ENCODE peak calls at places on chromosomes 4 and X, in five cellular contexts. One of them, this sample, is unnamed.

GRCh38 chr4:141350122-141350904 is 129.6 kb downstream of the ZNF330 start:
- DNase-seq in fibroblast of the aortic adventitia: peak
- DNase-seq in Calu3: peak
- DNase-seq in endothelial cell: no peak
- DNase-seq in adrenal gland: no peak
- DNase-seq in this sample: no peak

GRCh38 chr4:183399616-183400015 is 44.8 kb upstream of the CDKN2AIP start:
- DNase-seq in fibroblast of the aortic adventitia: no peak
- DNase-seq in Calu3: no peak
- DNase-seq in endothelial cell: no peak
- DNase-seq in adrenal gland: no peak
- DNase-seq in this sample: no peak

GRCh38 chrX:1224954-1225353 is 12.5 kb upstream of the CRLF2 start:
- DNase-seq in fibroblast of the aortic adventitia: no peak
- DNase-seq in Calu3: no peak
- DNase-seq in endothelial cell: no peak
- DNase-seq in adrenal gland: no peak
- DNase-seq in this sample: no peak

GRCh38 chr4:40055873-40056721 is 553 bp upstream of the N4BP2 start:
- DNase-seq in fibroblast of the aortic adventitia: peak
- DNase-seq in Calu3: peak
- DNase-seq in endothelial cell: peak
- DNase-seq in adrenal gland: peak
- DNase-seq in this sample: peak

GRCh38 chr4:108385076-108385475 is 216.3 kb upstream of the LEF1 start:
- DNase-seq in fibroblast of the aortic adventitia: no peak
- DNase-seq in Calu3: no peak
- DNase-seq in endothelial cell: no peak
- DNase-seq in adrenal gland: no peak
- DNase-seq in this sample: no peak

GRCh38 chr4:153466637-153467153 is 535 bp downstream of the TMEM131L start:
- DNase-seq in fibroblast of the aortic adventitia: no peak
- DNase-seq in Calu3: no peak
- DNase-seq in endothelial cell: no peak
- DNase-seq in adrenal gland: no peak
- DNase-seq in this sample: no peak

GRCh38 chr4:176805155-176805554 is 12.4 kb upstream of the VEGFC start:
- DNase-seq in fibroblast of the aortic adventitia: peak
- DNase-seq in Calu3: no peak
- DNase-seq in endothelial cell: no peak
- DNase-seq in adrenal gland: no peak
- DNase-seq in this sample: no peak

GRCh38 chr4:118177121-118177520 is 142.8 kb downstream of the NDST3 start:
- DNase-seq in fibroblast of the aortic adventitia: no peak
- DNase-seq in Calu3: no peak
- DNase-seq in endothelial cell: no peak
- DNase-seq in adrenal gland: no peak
- DNase-seq in this sample: no peak

GRCh38 chrX:54530358-54530900 is 410 bp downstream of the GNL3L start:
- DNase-seq in fibroblast of the aortic adventitia: no peak
- DNase-seq in Calu3: no peak
- DNase-seq in endothelial cell: no peak
- DNase-seq in adrenal gland: no peak
- DNase-seq in this sample: peak

GRCh38 chrX:79592259-79592658 is 225.1 kb upstream of the ITM2A start:
- DNase-seq in fibroblast of the aortic adventitia: no peak
- DNase-seq in Calu3: no peak
- DNase-seq in endothelial cell: no peak
- DNase-seq in adrenal gland: no peak
- DNase-seq in this sample: no peak

GRCh38 chrX:155215443-155216178 is 649 bp upstream of the VBP1 start:
- DNase-seq in fibroblast of the aortic adventitia: no peak
- DNase-seq in Calu3: no peak
- DNase-seq in endothelial cell: no peak
- DNase-seq in adrenal gland: no peak
- DNase-seq in this sample: no peak

DNA sequence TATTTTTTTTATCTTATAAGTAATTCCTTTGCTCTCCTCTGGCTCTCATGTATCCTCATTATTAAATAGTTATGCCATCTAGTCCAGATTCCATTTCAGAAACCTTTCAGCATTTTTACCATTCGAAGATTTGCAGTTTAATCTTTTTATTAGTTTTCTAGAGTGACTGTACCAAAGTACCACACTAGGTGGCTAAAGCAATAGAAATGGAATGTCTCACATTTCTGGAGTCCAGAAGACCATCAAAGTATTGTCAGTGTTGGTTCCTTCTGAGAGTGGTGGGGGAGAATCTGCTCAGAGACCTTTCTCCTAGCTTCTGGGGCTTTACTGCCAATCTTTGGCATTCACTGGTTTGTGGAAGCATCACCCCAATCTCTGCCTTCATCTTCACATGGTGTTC is 3.7 kb upstream of the PNMA3 start:
- DNase-seq in fibroblast of the aortic adventitia: no peak
- DNase-seq in Calu3: no peak
- DNase-seq in endothelial cell: no peak
- DNase-seq in adrenal gland: no peak
- DNase-seq in this sample: no peak
- TF ChIP-seq CTCF in fibroblast of the aortic adventitia: peak
- TF ChIP-seq CTCF in Calu3: no peak
- TF ChIP-seq CTCF in endothelial cell: peak
- TF ChIP-seq CTCF in adrenal gland: no peak
- TF ChIP-seq CTCF in this sample: no peak

DNA sequence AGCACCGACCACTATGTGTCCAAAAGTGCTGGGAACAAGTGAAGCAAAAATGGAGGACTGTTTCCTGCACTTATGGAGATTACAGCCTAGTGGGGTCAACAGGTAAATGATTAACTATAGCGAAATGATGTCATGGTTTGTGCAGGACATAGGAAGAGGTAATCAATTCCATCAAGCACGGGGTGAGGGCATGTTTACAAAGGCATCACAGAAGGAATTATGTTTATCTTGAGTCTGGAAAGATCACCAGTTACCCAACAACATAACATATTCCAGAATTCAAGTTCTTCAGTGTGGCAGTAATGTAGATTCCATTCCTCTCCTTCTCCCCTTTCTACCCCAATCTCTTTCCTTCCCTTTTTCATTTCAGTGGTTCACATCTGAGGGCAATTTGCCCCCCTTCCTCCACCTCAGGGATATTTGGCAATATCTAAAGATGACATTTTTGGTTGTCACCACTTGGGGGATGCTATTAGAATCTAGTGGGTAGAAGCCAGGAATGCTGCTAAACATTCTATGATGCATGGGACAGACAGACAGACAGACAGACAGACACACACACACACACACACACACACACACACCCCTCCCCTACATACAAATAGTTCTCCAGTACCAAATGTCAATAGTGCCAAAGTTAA is 24.1 kb downstream of the FAM47E start:
- DNase-seq in fibroblast of the aortic adventitia: no peak
- DNase-seq in Calu3: no peak
- DNase-seq in endothelial cell: no peak
- DNase-seq in adrenal gland: no peak
- DNase-seq in this sample: no peak
- TF ChIP-seq CTCF in fibroblast of the aortic adventitia: no peak
- TF ChIP-seq CTCF in Calu3: no peak
- TF ChIP-seq CTCF in endothelial cell: no peak
- TF ChIP-seq CTCF in adrenal gland: no peak
- TF ChIP-seq CTCF in this sample: no peak

GRCh38 chrX:92231391-92231790 is 452.2 kb downstream of the PCDH11X start:
- DNase-seq in fibroblast of the aortic adventitia: no peak
- DNase-seq in Calu3: no peak
- DNase-seq in endothelial cell: no peak
- DNase-seq in adrenal gland: no peak
- DNase-seq in this sample: no peak

GRCh38 chrX:92230628-92231027 is 451.5 kb downstream of the PCDH11X start:
- DNase-seq in fibroblast of the aortic adventitia: no peak
- DNase-seq in Calu3: no peak
- DNase-seq in endothelial cell: no peak
- DNase-seq in adrenal gland: no peak
- DNase-seq in this sample: no peak

GRCh38 chrX:92232182-92232581 is 453.0 kb downstream of the PCDH11X start:
- DNase-seq in fibroblast of the aortic adventitia: no peak
- DNase-seq in Calu3: no peak
- DNase-seq in endothelial cell: peak
- DNase-seq in adrenal gland: no peak
- DNase-seq in this sample: no peak
- TF ChIP-seq CTCF in fibroblast of the aortic adventitia: peak
- TF ChIP-seq CTCF in Calu3: no peak
- TF ChIP-seq CTCF in endothelial cell: peak
- TF ChIP-seq CTCF in adrenal gland: no peak
- TF ChIP-seq CTCF in this sample: no peak

DNA sequence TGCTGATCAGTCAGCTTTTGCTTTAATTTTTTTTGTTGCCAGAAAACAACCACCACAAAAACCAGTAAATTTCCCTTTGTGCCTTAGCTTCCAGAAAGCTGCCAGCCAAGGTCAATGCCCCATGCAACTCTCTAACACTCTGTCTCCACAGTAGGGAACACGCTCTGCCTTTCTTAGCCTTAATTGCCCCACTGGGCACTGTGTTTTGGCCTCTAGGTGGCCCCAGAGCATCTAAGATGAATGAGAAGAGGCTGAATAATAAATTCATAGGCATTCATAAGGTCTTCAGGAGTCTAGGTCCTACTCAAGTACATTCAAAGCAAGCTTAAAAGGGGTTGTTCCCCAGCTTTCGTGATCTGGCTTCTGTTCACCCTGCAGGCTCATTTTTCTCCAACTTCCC is 57.7 kb upstream of the PASD1 start:
- DNase-seq in fibroblast of the aortic adventitia: peak
- DNase-seq in Calu3: peak
- DNase-seq in endothelial cell: peak
- DNase-seq in adrenal gland: peak
- DNase-seq in this sample: peak
- TF ChIP-seq CTCF in fibroblast of the aortic adventitia: peak
- TF ChIP-seq CTCF in Calu3: no peak
- TF ChIP-seq CTCF in endothelial cell: no peak
- TF ChIP-seq CTCF in adrenal gland: peak
- TF ChIP-seq CTCF in this sample: peak

DNA sequence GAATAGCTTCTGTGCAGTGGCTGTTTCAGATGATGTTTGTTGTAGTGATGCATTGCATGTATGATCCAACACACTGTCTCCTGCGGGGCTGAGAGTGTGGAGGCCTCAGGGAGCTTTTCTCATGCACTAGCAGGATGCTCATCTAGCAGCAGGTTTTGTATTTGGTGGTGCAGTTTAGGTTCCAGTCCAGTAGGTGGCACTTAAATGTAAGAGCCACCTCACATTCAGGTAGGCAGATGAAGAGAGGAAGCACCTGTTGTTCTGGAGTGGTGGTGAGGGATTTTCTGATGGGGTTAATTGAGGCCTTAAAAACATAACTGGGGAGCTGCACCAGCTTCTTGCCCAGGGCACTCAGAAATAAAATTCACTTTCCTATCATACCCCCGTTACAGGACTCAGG is 300.9 kb downstream of the SPIN4 start:
- DNase-seq in fibroblast of the aortic adventitia: no peak
- DNase-seq in Calu3: no peak
- DNase-seq in endothelial cell: no peak
- DNase-seq in adrenal gland: no peak
- DNase-seq in this sample: no peak
- TF ChIP-seq CTCF in fibroblast of the aortic adventitia: no peak
- TF ChIP-seq CTCF in Calu3: no peak
- TF ChIP-seq CTCF in endothelial cell: no peak
- TF ChIP-seq CTCF in adrenal gland: no peak
- TF ChIP-seq CTCF in this sample: peak

DNA sequence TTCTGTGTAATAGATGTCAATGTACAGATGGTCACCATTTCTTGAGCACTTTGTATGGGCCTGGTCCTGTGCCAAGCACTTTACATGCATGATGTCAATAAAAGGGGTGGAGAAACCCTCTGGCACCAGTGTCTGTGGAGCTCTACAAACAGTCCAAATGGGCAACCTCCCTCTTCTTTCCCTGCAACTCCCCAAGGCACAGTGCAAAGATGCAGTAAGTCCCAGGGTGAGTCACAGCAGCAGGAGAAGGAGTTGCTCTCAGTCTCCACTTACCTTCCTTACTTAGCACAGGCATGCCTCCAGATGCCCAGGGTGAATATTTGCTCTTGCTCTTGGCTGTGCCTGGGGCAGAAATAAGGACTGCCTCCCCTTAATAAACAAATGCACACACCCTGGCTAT is 4.3 kb downstream of the OCIAD2 start:
- DNase-seq in fibroblast of the aortic adventitia: peak
- DNase-seq in Calu3: no peak
- DNase-seq in endothelial cell: no peak
- DNase-seq in adrenal gland: no peak
- DNase-seq in this sample: no peak
- TF ChIP-seq CTCF in fibroblast of the aortic adventitia: no peak
- TF ChIP-seq CTCF in Calu3: no peak
- TF ChIP-seq CTCF in endothelial cell: no peak
- TF ChIP-seq CTCF in adrenal gland: no peak
- TF ChIP-seq CTCF in this sample: no peak

DNA sequence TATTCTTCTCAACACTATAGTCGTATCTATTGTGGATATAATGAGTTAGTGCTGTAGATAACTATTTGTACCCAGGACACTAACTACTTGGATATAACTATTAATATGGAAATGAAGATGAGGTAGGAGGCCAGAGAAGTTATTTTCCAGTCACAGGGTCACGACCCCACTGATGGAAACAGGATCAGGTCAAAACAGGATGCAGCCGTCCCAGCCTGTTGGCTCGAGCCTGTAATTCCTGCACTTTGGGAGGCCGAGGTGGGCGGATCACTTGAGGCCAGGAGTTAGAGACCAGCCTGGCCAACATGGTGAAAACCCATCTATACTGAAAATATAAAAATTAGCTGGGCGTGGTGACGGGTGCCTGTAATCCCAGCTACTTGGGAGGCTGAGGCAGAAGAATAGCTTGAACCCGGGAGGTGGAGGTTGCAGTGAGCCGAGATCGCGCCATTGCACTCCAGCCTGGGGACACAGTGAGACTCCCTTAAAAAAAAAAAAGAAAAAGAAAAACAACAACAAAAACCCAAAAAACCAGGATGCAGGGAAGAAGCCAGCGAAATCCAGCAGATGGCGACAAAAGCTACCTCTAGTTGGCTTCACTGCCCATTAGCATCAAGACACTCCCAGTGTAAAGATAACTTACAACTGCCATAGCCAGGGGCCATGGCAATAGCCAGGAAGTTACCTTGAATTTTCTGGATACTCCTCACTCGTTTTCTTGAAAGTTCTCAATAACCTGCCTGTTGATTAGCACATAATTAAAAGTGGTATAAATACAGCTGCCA is 37.9 kb upstream of the NKAP start:
- DNase-seq in fibroblast of the aortic adventitia: peak
- DNase-seq in Calu3: peak
- DNase-seq in endothelial cell: no peak
- DNase-seq in adrenal gland: peak
- DNase-seq in this sample: no peak
- TF ChIP-seq CTCF in fibroblast of the aortic adventitia: peak
- TF ChIP-seq CTCF in Calu3: no peak
- TF ChIP-seq CTCF in endothelial cell: peak
- TF ChIP-seq CTCF in adrenal gland: peak
- TF ChIP-seq CTCF in this sample: peak

GRCh38 chrX:8820910-8821527 is 19.8 kb upstream of the FAM9A start:
- DNase-seq in fibroblast of the aortic adventitia: no peak
- DNase-seq in Calu3: no peak
- DNase-seq in endothelial cell: peak
- DNase-seq in adrenal gland: no peak
- DNase-seq in this sample: no peak
- TF ChIP-seq CTCF in fibroblast of the aortic adventitia: no peak
- TF ChIP-seq CTCF in Calu3: no peak
- TF ChIP-seq CTCF in endothelial cell: no peak
- TF ChIP-seq CTCF in adrenal gland: no peak
- TF ChIP-seq CTCF in this sample: no peak

This sample was measured in K562.